ENCODE peak calls at places on chromosomes 3 and 15, in four cellular contexts. K, N, I and L are unnamed samples.

GRCh38 chr3:169169340-169169963 is 494.1 kb downstream of the MECOM start:
- DNase-seq in K (no peak), N (no peak), I (no peak), L (no peak)

GRCh38 chr15:88246666-88247446 is 9.7 kb downstream of the NTRK3 start:
- DNase-seq in K (peak; percentile 89), N (peak; percentile 93), I (peak; percentile 89), L (peak; percentile 75)

GRCh38 chr3:108588616-108589015 is 622 bp downstream of the CIP2A start:
- DNase-seq in K (no peak), N (no peak), I (no peak), L (no peak)

GRCh38 chr3:42159706-42160472 is 68.7 kb downstream of the TRAK1 start:
- DNase-seq in K (peak; percentile 50), N (peak; percentile 77), I (peak; percentile 86), L (peak; percentile 57)

GRCh38 chr15:80606571-80606970 is 88.5 kb upstream of the ABHD17C start:
- DNase-seq in K (no peak), N (no peak), I (no peak), L (no peak)

GRCh38 chr15:33215941-33216872 is 21.7 kb upstream of the FMN1 start:
- DNase-seq in K (no peak), N (no peak), I (no peak), L (no peak)

GRCh38 chr3:27729748-27730611 is 7.9 kb upstream of the EOMES start:
- DNase-seq in K (peak; percentile 63), N (no peak), I (no peak), L (no peak)

GRCh38 chr3:177439729-177440269 is 242.5 kb upstream of the TBL1XR1 start:
- DNase-seq in K (no peak), N (no peak), I (no peak), L (no peak)

DNA sequence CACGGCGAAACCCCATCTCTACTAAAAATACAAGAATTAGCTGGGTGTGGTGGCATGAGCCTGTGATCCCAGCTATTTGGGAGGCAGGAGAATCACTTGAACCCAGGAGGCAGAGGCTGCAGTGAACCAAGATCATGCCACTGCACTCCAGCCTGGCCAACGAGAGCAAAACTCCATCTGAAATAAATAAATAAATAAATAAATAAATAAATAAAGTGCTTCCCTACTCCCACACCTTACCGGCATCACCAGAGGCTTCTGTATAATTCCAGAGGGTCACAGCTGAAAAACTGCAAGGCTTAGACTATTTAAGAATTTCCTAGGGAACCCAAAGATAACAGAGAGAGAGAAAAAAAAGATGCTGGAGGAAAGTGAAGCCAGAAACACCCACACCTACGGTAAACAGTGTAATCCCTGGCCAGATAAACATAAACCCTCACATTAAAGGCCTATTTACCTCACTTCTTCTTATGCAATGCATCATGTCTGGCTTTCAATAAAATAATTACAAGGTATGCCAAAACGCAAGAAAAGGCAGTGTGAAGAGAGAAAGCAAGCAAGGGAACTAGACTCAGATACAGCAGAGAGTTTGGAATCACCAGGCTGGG is 15.0 kb upstream of the TRPM1 start:
- DNase-seq in K (no peak), N (no peak), I (no peak), L (no peak)
- H3K36me3 ChIP-seq in K (no peaks in the 10 kb centered on the region), N (no peaks in the 10 kb centered on the region), I (no peaks in the 10 kb centered on the region), L (no peaks in the 10 kb centered on the region)

DNA sequence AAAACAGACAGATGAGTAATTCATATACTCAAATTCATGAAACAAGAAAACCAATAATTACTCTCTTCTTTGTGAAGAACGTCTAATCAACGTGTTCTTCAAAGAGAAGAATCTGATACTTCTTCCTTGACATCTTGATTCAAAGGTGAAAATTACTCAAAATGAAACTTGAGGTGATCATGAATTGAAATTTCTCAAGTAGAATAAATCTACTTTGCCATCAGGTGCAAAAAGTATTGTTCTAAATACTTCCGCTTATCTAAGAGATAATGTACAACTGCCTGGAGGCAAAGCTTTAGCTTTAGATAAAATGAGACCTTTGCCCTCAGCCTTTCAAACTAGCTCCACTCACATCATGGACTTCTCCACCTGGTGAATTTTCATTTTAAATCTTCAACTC is 13.9 kb upstream of the XXYLT1 start:
- DNase-seq in K (no peak), N (no peak), I (no peak), L (no peak)
- H3K36me3 ChIP-seq in K (peaks cover 5% of the 10 kb centered on the region), N (peaks cover 52% of the 10 kb centered on the region), I (peaks cover 45% of the 10 kb centered on the region), L (no peaks in the 10 kb centered on the region)

GRCh38 chr15:98933376-98933775 is 74.2 kb downstream of the PGPEP1L start:
- DNase-seq in K (no peak), N (no peak), I (no peak), L (no peak)
- H3K36me3 ChIP-seq in K (peaks cover 4% of the 10 kb centered on the region), N (peaks cover 7% of the 10 kb centered on the region), I (peaks cover 18% of the 10 kb centered on the region), L (no peaks in the 10 kb centered on the region)

GRCh38 chr3:14480207-14481017 is 59.7 kb downstream of the GRIP2 start:
- DNase-seq in K (peak; percentile 19), N (peak; percentile 64), I (peak; percentile 53), L (no peak)

GRCh38 chr3:14479591-14479990 is 60.6 kb downstream of the GRIP2 start:
- DNase-seq in K (peak; percentile 22), N (peak; percentile 42), I (no peak), L (no peak)

GRCh38 chr3:14477311-14477935 is 62.7 kb downstream of the GRIP2 start:
- DNase-seq in K (peak; percentile 30), N (peak; percentile 40), I (no peak), L (no peak)

GRCh38 chr3:14481018-14481645 is 59.0 kb downstream of the GRIP2 start:
- DNase-seq in K (no peak), N (peak; percentile 33), I (no peak), L (no peak)

GRCh38 chr3:14478943-14479550 is 61.1 kb downstream of the GRIP2 start:
- DNase-seq in K (no peak), N (peak; percentile 21), I (no peak), L (no peak)
- H3K36me3 ChIP-seq in K (peaks cover 9% of the 10 kb centered on the region), N (peaks cover 69% of the 10 kb centered on the region), I (peaks cover 25% of the 10 kb centered on the region), L (no peaks in the 10 kb centered on the region)

GRCh38 chr15:63054985-63055384 is 12.4 kb downstream of the TPM1 start:
- DNase-seq in K (no peak), N (no peak), I (peak; percentile 74), L (no peak)

GRCh38 chr15:63051701-63052066 is 9.1 kb downstream of the TPM1 start:
- DNase-seq in K (no peak), N (no peak), I (no peak), L (no peak)

GRCh38 chr15:63054281-63054683 is 11.7 kb downstream of the TPM1 start:
- DNase-seq in K (no peak), N (no peak), I (no peak), L (no peak)

GRCh38 chr15:63052128-63052826 is 9.7 kb downstream of the TPM1 start:
- DNase-seq in K (no peak), N (no peak), I (no peak), L (no peak)

GRCh38 chr15:63052961-63053698 is 10.6 kb downstream of the TPM1 start:
- DNase-seq in K (peak; percentile 81), N (no peak), I (peak; percentile 44), L (no peak)
- H3K36me3 ChIP-seq in K (peaks cover 11% of the 10 kb centered on the region), N (no peaks in the 10 kb centered on the region), I (peaks cover 85% of the 10 kb centered on the region), L (peaks cover 13% of the 10 kb centered on the region)

GRCh38 chr3:113795693-113796092 is 42.9 kb upstream of the GRAMD1C start:
- DNase-seq in K (no peak), N (no peak), I (no peak), L (no peak)

GRCh38 chr3:113791381-113791780 is 44.5 kb downstream of the ATP6V1A start:
- DNase-seq in K (no peak), N (no peak), I (no peak), L (no peak)

DNA sequence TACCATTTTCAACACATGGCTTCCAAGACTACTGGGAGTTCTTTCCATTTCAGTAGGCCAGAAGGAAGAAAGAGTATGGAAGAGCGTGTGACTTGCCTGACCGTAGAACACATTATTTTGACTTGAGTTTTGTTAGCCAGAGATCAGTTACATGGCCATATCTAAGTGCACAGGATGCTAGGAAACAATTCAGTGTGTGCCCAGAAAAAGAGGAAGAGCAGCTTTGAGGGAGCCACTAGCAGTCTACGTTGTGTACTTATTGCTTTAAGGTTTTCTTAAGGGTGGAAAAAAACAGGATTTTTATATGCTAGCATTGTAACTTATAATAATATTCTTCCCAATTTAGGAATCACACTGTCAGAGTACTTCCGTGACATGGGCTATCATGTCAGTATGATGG is 44.1 kb upstream of the GRAMD1C start:
- DNase-seq in K (no peak), N (no peak), I (no peak), L (no peak)
- H3K36me3 ChIP-seq in K (peaks cover 7% of the 10 kb centered on the region), N (peaks cover 48% of the 10 kb centered on the region), I (peaks cover 40% of the 10 kb centered on the region), L (peaks cover 17% of the 10 kb centered on the region)

GRCh38 chr15:74901612-74902063 is 5.0 kb downstream of the FAM219B start:
- DNase-seq in K (peak; percentile 63), N (peak; percentile 80), I (peak; percentile 80), L (peak; percentile 71)

GRCh38 chr15:74902295-74903075 is 4.2 kb downstream of the FAM219B start:
- DNase-seq in K (no peak), N (peak; percentile 63), I (no peak), L (no peak)

GRCh38 chr15:74906193-74906449 is 530 bp downstream of the FAM219B start:
- DNase-seq in K (peak; percentile 60), N (no peak), I (no peak), L (no peak)

GRCh38 chr15:74906450-74907276 is at the start of gene FAM219B:
- DNase-seq in K (peak; percentile 97), N (peak; percentile 99), I (peak; percentile 98), L (peak; percentile 94)

GRCh38 chr15:74904190-74904805 is 2.4 kb downstream of the FAM219B start:
- DNase-seq in K (no peak), N (peak; percentile 34), I (no peak), L (no peak)
- H3K36me3 ChIP-seq in K (peaks cover 11% of the 10 kb centered on the region), N (peaks cover 26% of the 10 kb centered on the region), I (peaks cover 34% of the 10 kb centered on the region), L (peaks cover 1% of the 10 kb centered on the region)